ENCODE peak calls at places on chromosome 10, in seven cellular contexts. V is A549; L is IMR-90; S is CD4-positive, alpha-beta T cell; K is AG04450; G is gastrocnemius medialis; T is neuronal stem cell. O is an unnamed sample.

GRCh38 chr10:32983333-32983909 is 25.4 kb upstream of the ITGB1 start:
- DNase-seq in V (peak; percentile 88), L (peak; percentile 97), S (no peak), K (peak; percentile 84), G (no peak), T (no peak), O (no peak)

GRCh38 chr10:75400769-75401568 is 595 bp downstream of the ZNF503 start:
- DNase-seq in V (peak; percentile 64), L (peak; percentile 56), S (no peak), K (no peak), G (no peak), T (peak; percentile 30), O (peak; percentile 90)

GRCh38 chr10:62817763-62818425 is 1.7 kb upstream of the EGR2 start:
- DNase-seq in V (peak; percentile 79), L (peak; percentile 61), S (peak; percentile 66), K (no peak), G (peak; percentile 68), T (peak; percentile 78), O (peak; percentile 96)

GRCh38 chr10:29081231-29081630 is 207.6 kb upstream of the LYZL1 start:
- DNase-seq in V (no peak), L (no peak), S (no peak), K (no peak), G (no peak), T (no peak), O (no peak)

GRCh38 chr10:131726460-131726861 is 174.3 kb upstream of the PPP2R2D start:
- DNase-seq in V (no peak), L (no peak), S (no peak), K (no peak), G (no peak), T (peak; percentile 83), O (no peak)

GRCh38 chr10:113052076-113052830 is 102.2 kb downstream of the TCF7L2 start:
- DNase-seq in V (no peak), L (no peak), S (no peak), K (no peak), G (no peak), T (no peak), O (no peak)

GRCh38 chr10:104350146-104350635 is 3.4 kb upstream of the CFAP58 start:
- DNase-seq in V (peak; percentile 68), L (peak; percentile 76), S (no peak), K (no peak), G (no peak), T (no peak), O (no peak)

GRCh38 chr10:114879541-114880158 is 58.1 kb downstream of the FHIP2A start:
- DNase-seq in V (peak; percentile 51), L (peak; percentile 16), S (peak; percentile 11), K (no peak), G (no peak), T (peak; percentile 31), O (no peak)

GRCh38 chr10:43226851-43227845 is 39.7 kb downstream of the RASGEF1A start:
- DNase-seq in V (no peak), L (no peak), S (no peak), K (no peak), G (peak; percentile 5), T (no peak), O (peak; percentile 18)

GRCh38 chr10:90674927-90675326 is 182.9 kb downstream of the HTR7 start:
- DNase-seq in V (no peak), L (peak; percentile 86), S (no peak), K (peak; percentile 45), G (no peak), T (no peak), O (no peak)

DNA sequence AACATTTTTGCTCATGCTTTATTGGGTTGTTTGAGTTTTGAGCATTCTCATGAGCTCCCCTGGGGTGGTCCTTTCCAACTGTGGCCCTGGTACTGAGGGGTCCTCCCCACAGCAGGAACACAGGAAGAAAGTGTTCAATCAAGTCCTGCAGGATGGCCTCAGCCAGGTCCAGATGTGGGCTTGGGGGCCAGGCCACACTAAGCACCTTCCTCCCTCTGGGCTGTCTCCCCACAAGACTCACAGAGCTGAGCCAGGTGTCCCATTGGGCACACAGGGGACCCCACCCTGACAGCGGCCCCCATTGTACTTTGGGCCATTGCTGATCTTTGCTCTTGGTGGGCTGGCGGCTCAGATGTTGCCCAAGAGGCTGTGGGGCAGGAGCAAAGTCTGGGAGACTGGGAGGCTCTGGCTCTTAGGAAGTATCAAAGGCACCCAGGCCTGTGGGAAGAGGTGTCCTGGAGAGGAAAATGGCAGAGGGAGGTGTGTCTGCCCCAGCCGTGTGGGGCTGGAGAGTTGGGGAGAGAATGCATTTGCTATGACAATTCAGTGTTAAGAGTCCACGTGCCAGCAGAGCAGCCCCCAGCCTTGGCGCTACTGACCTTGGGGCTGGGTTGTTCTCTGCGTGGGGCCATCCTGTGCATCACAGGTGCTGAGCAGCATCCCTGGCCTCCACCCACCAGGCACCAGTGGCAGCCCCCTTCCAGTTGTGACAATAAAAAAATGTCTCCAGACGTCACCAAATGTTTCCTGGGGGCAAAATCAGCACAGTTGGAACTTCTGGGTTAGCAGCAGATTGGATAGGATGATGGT is 17.8 kb downstream of the SCART1 start:
- DNase-seq in V (no peak), L (no peak), S (no peak), K (no peak), G (no peak), T (no peak), O (no peak)
- H3K9me3 ChIP-seq in V (no peaks in the 10 kb centered on the region), L (no peaks in the 10 kb centered on the region), S (no peaks in the 10 kb centered on the region), K (no peaks in the 10 kb centered on the region), G (no peaks in the 10 kb centered on the region), T (peaks cover 50% of the 10 kb centered on the region), O (no peaks in the 10 kb centered on the region)

GRCh38 chr10:69988094-69988493 is 64.6 kb upstream of the MACROH2A2 start:
- DNase-seq in V (no peak), L (peak; percentile 59), S (no peak), K (no peak), G (no peak), T (no peak), O (no peak)

GRCh38 chr10:69994262-69994661 is 58.4 kb upstream of the MACROH2A2 start:
- DNase-seq in V (peak; percentile 74), L (peak; percentile 59), S (no peak), K (no peak), G (peak; percentile 49), T (no peak), O (no peak)

GRCh38 chr10:69991151-69991550 is 61.5 kb upstream of the MACROH2A2 start:
- DNase-seq in V (no peak), L (no peak), S (no peak), K (no peak), G (no peak), T (no peak), O (no peak)
- H3K9me3 ChIP-seq in V (no peaks in the 10 kb centered on the region), L (no peaks in the 10 kb centered on the region), S (no peaks in the 10 kb centered on the region), K (no peaks in the 10 kb centered on the region), G (no peaks in the 10 kb centered on the region), T (peaks cover 2% of the 10 kb centered on the region), O (no peaks in the 10 kb centered on the region)

DNA sequence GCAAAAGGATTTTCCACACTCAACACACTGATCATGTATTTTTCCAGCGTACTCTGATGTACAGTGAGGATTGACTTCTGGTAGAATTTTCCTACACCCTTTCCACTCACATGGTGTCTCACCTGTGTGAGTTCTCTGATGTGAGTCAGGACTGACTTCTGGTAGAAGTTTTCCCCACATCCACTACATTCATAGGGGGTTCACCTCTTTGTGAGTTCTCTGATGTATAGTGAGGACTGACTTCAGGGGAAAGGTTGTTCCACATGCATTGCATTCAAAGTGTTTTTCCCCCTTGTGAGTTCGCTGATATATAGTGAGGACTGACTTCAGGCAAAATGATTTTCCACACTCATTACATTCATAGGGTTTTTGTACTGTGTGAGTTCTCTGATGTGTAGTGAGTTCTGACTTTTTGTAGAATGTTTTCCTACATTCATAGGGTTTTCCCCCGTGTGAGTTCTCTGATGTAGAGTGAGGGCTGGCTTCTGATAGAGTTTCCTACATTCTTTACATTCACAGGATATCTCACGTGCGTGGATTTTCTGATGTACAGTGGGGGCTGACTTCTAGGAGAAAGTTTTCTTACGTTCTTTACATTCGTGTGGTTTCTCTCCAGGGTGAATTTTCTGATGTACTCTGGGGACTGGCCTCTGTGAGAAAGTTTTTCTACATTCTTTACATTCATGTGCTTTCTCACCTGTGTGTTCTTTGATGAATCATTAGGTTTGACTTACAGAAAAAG is 146.5 kb downstream of the GLRX3 start:
- DNase-seq in V (no peak), L (no peak), S (no peak), K (no peak), G (no peak), T (no peak), O (no peak)
- H3K9me3 ChIP-seq in V (peaks cover 51% of the 10 kb centered on the region), L (peaks cover 48% of the 10 kb centered on the region), S (peaks cover 98% of the 10 kb centered on the region), K (peaks cover 58% of the 10 kb centered on the region), G (peaks cover 5% of the 10 kb centered on the region), T (peaks cover 46% of the 10 kb centered on the region), O (peaks cover 9% of the 10 kb centered on the region)

DNA sequence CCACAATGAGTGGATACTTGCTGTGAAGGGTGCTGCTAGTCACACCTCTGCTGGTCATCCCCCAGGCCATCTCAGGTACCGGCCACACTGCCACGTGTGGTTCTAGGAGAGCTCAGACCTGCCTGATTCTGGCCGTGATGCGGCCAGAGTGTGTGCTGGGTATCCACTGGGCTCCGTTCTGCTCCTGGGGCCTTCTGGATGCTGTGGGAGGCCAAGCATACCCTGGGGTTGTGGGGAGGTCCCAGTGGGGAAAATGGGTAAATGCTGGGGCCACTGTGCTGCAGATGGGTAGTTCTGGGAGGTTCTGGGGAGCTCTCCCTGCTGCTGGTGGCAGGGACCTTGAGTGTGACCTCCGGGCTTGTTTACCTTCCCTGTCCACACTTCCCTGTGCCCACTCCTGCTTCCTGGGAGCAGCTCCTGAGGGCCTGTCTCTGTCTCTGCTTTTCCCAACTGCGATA is 318.4 kb downstream of the GLRX3 start:
- DNase-seq in V (no peak), L (no peak), S (no peak), K (no peak), G (no peak), T (no peak), O (no peak)
- H3K9me3 ChIP-seq in V (no peaks in the 10 kb centered on the region), L (peaks cover 50% of the 10 kb centered on the region), S (no peaks in the 10 kb centered on the region), K (peaks cover 55% of the 10 kb centered on the region), G (no peaks in the 10 kb centered on the region), T (peaks cover 1% of the 10 kb centered on the region), O (no peaks in the 10 kb centered on the region)

O was measured in left lung.